ENCODE peak calls at places on chromosomes 2 and 18, in seven cellular contexts. J is adrenal gland; Z is CD4-positive, alpha-beta T cell; F is activated CD8-positive, alpha-beta T cell treated with anti-CD3 and anti-CD28 coated beads for 36 hours; C is BE2C; A is breast epithelium; Y is nephron progenitor cell. L is an unnamed sample.

GRCh38 chr2:164504253-164504652 is 117.0 kb downstream of the GRB14 start:
- DNase-seq in Z (no peak), Y (peak), A (no peak), F (no peak), C (peak), J (no peak), L (no peak)

GRCh38 chr18:39594206-39594605 is 2028.6 kb upstream of the CELF4 start:
- DNase-seq in J (no peak), Y (no peak), C (no peak), A (no peak), Z (no peak), F (no peak), L (no peak)

GRCh38 chr2:38716185-38716584 is 35.0 kb downstream of the SRSF7 start:
- DNase-seq in A (no peak), Z (no peak), Y (no peak), F (no peak), C (no peak), J (no peak), L (no peak)

GRCh38 chr2:119464977-119465376 is 33.3 kb downstream of the TMEM37 start:
- DNase-seq in A (no peak), C (no peak), J (peak), F (no peak), Z (no peak), Y (no peak), L (no peak)

GRCh38 chr2:57076856-57077255 is 893.1 kb downstream of the CCDC85A start:
- DNase-seq in A (no peak), J (no peak), F (no peak), C (no peak), Z (no peak), Y (no peak), L (no peak)

GRCh38 chr2:72924353-72925240 is 7.3 kb downstream of the EMX1 start:
- DNase-seq in F (peak), J (no peak), C (no peak), Y (peak), Z (no peak), A (peak), L (no peak)

GRCh38 chr2:26471278-26471677 is 6.6 kb downstream of the OTOF start:
- DNase-seq in Z (no peak), Y (no peak), J (no peak), F (no peak), A (no peak), C (no peak), L (no peak)

GRCh38 chr2:187658952-187659525 is 104.8 kb upstream of the TFPI start:
- DNase-seq in Y (peak), A (no peak), C (no peak), F (no peak), Z (no peak), J (no peak), L (no peak)

GRCh38 chr18:70149616-70150301 is 55.7 kb downstream of the RTTN start:
- DNase-seq in F (no peak), Z (no peak), C (no peak), Y (no peak), A (no peak), J (no peak), L (no peak)

GRCh38 chr18:63236990-63237389 is 82.6 kb downstream of the BCL2 start:
- DNase-seq in J (peak), F (no peak), A (no peak), Y (no peak), C (no peak), Z (no peak), L (no peak)

GRCh38 chr2:202429164-202429980 is 53.2 kb downstream of the BMPR2 start:
- DNase-seq in C (no peak), Y (no peak), J (no peak), Z (no peak), A (no peak), F (no peak), L (no peak)

GRCh38 chr18:32324173-32324572 is 134.3 kb downstream of the MEP1B start:
- DNase-seq in J (no peak), C (no peak), Z (no peak), F (no peak), A (no peak), Y (no peak), L (no peak)

GRCh38 chr2:128315122-128315828 is 3.4 kb downstream of the HS6ST1 start:
- DNase-seq in Z (peak), J (no peak), A (peak), Y (no peak), F (no peak), C (no peak), L (no peak)

GRCh38 chr2:106057206-106057605 is 136.9 kb downstream of the UXS1 start:
- DNase-seq in A (no peak), F (peak), Z (peak), Y (no peak), C (no peak), J (no peak), L (no peak)

GRCh38 chr2:2579814-2580213 is 248.7 kb upstream of the MYT1L start:
- DNase-seq in Z (no peak), Y (no peak), C (no peak), J (no peak), F (no peak), A (no peak), L (no peak)

GRCh38 chr2:25824718-25825117 is 53.6 kb downstream of the ASXL2 start:
- DNase-seq in Y (no peak), J (no peak), C (no peak), A (no peak), F (no peak), Z (no peak), L (no peak)

GRCh38 chr18:7164610-7165009 is 47.0 kb upstream of the LAMA1 start:
- DNase-seq in Z (no peak), A (no peak), J (peak), F (peak), C (no peak), Y (no peak), L (no peak)
- TF ChIP-seq CTCF in Z (no peak), A (no peak), J (peak), F (no peak), C (peak), Y (peak), L (no peak)

GRCh38 chr2:216059233-216059834 is 22.3 kb downstream of the PECR start:
- DNase-seq in F (no peak), Z (no peak), J (no peak), A (no peak), C (no peak), Y (no peak), L (no peak)
- TF ChIP-seq CTCF in F (no peak), Z (peak), J (no peak), A (no peak), C (peak), Y (no peak), L (no peak)

DNA sequence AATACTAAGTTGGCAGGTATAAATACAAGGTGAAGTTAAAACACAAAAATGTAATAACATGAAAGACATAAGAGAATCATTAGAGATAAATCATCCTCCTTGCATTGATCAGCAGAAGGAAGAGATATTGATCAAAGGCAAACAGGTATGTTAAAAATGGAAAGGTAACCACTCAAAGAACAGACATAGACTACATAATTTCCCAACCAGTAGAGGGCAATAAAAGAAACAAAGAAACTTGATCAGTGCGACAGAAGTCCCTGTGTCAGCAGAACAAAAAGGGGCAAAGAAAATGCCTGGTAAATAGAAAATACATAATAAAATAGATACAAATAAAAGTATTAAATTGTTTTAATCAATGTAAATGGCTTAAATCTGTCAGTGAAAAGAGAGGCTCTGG is 53.6 kb downstream of the FAM228A start:
- DNase-seq in Z (no peak), A (no peak), J (no peak), F (no peak), Y (no peak), C (no peak), L (no peak)
- TF ChIP-seq CTCF in Z (no peak), A (peak), J (peak), F (peak), Y (no peak), C (peak), L (peak)

DNA sequence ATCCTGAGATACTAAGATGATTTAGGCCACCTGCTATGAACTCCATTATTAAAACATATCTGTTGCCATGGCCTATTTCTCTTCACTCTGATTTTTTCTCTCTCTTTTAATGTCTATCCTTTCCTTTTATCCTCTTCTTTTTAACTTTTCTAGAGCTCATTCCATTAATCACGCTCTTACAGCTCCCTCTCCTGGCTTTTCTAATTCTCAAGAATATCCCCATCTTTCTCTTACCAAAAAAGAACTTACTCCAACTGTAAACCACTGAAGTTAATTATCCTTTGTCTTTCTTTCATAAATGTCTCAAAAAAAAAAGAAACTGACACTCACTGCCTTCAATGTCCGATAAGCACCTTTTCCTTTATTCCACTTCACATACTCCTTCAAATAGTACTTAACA is 7.9 kb downstream of the PPP3R1 start:
- DNase-seq in Z (no peak), C (no peak), A (no peak), F (no peak), J (no peak), Y (no peak), L (no peak)
- TF ChIP-seq CTCF in Z (no peak), C (peak), A (no peak), F (no peak), J (peak), Y (no peak), L (no peak)

GRCh38 chr2:237090906-237091305 is 5.2 kb downstream of the COPS8 start:
- DNase-seq in J (no peak), C (no peak), F (no peak), Y (no peak), A (no peak), Z (no peak), L (no peak)

GRCh38 chr2:237081596-237081995 is 4.1 kb upstream of the COPS8 start:
- DNase-seq in J (no peak), Z (no peak), F (no peak), Y (no peak), A (no peak), C (no peak), L (no peak)

GRCh38 chr2:237083026-237083425 is 2.7 kb upstream of the COPS8 start:
- DNase-seq in J (no peak), Y (no peak), A (no peak), Z (no peak), F (no peak), C (no peak), L (no peak)

GRCh38 chr2:237084444-237084843 is 1.2 kb upstream of the COPS8 start:
- DNase-seq in Z (no peak), A (no peak), C (no peak), F (no peak), J (no peak), Y (no peak), L (no peak)

GRCh38 chr2:237085261-237086221 is at the start of gene COPS8:
- DNase-seq in Z (peak), C (peak), A (peak), J (peak), F (peak), Y (peak), L (peak)
- TF ChIP-seq CTCF in Z (peak), C (no peak), A (peak), J (no peak), F (no peak), Y (peak), L (peak)

GRCh38 chr2:233353769-233354499 is at the start of gene DGKD:
- DNase-seq in Z (peak), J (peak), F (peak), C (peak), Y (peak), A (no peak), L (peak)
- TF ChIP-seq CTCF in Z (no peak), J (peak), F (no peak), C (peak), Y (no peak), A (no peak), L (peak)